ENCODE peak calls at places on chromosomes 5 and 9, in nine cellular contexts. One of them, this sample, is unnamed.
A peak's percentile ranks its signal among the peaks of the same experiment; 100 is the strongest.

GRCh38 chr5:72281764-72282499 is 38.1 kb downstream of the MRPS27 start:
- DNase-seq in activated T-cell treated with anti-CD3 and anti-CD28 coated beads, Interleukin-2, amount 50 U/mL, for 4 hours: no peak
- DNase-seq in progenitor cell of endocrine pancreas: no peak
- DNase-seq in amygdala: no peak
- DNase-seq in activated T-helper 9 cell treated with anti-CD3 and anti-CD28 coated beads, Interleukin-2, amount 50 U/mL, for 16 hours: no peak
- DNase-seq in AG04450: peak; percentile 74
- DNase-seq in effector memory CD4-positive, alpha-beta T cell: no peak
- DNase-seq in lower lobe of right lung: no peak
- DNase-seq in activated CD4-positive, alpha-beta T cell treated with anti-CD3 and anti-CD28 coated beads, Interleukin-2, amount 50 U/mL, for 1 hour: no peak
- DNase-seq in this sample: peak; percentile 87

GRCh38 chr5:42848545-42848944 is 36.9 kb upstream of the SELENOP start:
- DNase-seq in effector memory CD4-positive, alpha-beta T cell: no peak
- DNase-seq in lower lobe of right lung: no peak
- DNase-seq in progenitor cell of endocrine pancreas: no peak
- DNase-seq in AG04450: no peak
- DNase-seq in activated T-cell treated with anti-CD3 and anti-CD28 coated beads, Interleukin-2, amount 50 U/mL, for 4 hours: no peak
- DNase-seq in amygdala: no peak
- DNase-seq in activated T-helper 9 cell treated with anti-CD3 and anti-CD28 coated beads, Interleukin-2, amount 50 U/mL, for 16 hours: no peak
- DNase-seq in activated CD4-positive, alpha-beta T cell treated with anti-CD3 and anti-CD28 coated beads, Interleukin-2, amount 50 U/mL, for 1 hour: no peak
- DNase-seq in this sample: no peak

GRCh38 chr5:58933891-58934628 is 351.2 kb downstream of the RAB3C start:
- DNase-seq in activated T-helper 9 cell treated with anti-CD3 and anti-CD28 coated beads, Interleukin-2, amount 50 U/mL, for 16 hours: no peak
- DNase-seq in amygdala: no peak
- DNase-seq in effector memory CD4-positive, alpha-beta T cell: no peak
- DNase-seq in progenitor cell of endocrine pancreas: no peak
- DNase-seq in activated T-cell treated with anti-CD3 and anti-CD28 coated beads, Interleukin-2, amount 50 U/mL, for 4 hours: peak; percentile 17
- DNase-seq in lower lobe of right lung: no peak
- DNase-seq in activated CD4-positive, alpha-beta T cell treated with anti-CD3 and anti-CD28 coated beads, Interleukin-2, amount 50 U/mL, for 1 hour: peak; percentile 24
- DNase-seq in AG04450: no peak
- DNase-seq in this sample: peak; percentile 48

GRCh38 chr5:31916327-31916726 is 257.8 kb downstream of the GOLPH3 start:
- DNase-seq in activated CD4-positive, alpha-beta T cell treated with anti-CD3 and anti-CD28 coated beads, Interleukin-2, amount 50 U/mL, for 1 hour: no peak
- DNase-seq in activated T-cell treated with anti-CD3 and anti-CD28 coated beads, Interleukin-2, amount 50 U/mL, for 4 hours: no peak
- DNase-seq in activated T-helper 9 cell treated with anti-CD3 and anti-CD28 coated beads, Interleukin-2, amount 50 U/mL, for 16 hours: no peak
- DNase-seq in effector memory CD4-positive, alpha-beta T cell: no peak
- DNase-seq in progenitor cell of endocrine pancreas: no peak
- DNase-seq in lower lobe of right lung: no peak
- DNase-seq in amygdala: no peak
- DNase-seq in AG04450: no peak
- DNase-seq in this sample: no peak

GRCh38 chr9:80892703-80893102 is 796.6 kb downstream of the TLE1 start:
- DNase-seq in AG04450: no peak
- DNase-seq in activated CD4-positive, alpha-beta T cell treated with anti-CD3 and anti-CD28 coated beads, Interleukin-2, amount 50 U/mL, for 1 hour: no peak
- DNase-seq in amygdala: no peak
- DNase-seq in effector memory CD4-positive, alpha-beta T cell: no peak
- DNase-seq in progenitor cell of endocrine pancreas: no peak
- DNase-seq in lower lobe of right lung: no peak
- DNase-seq in activated T-helper 9 cell treated with anti-CD3 and anti-CD28 coated beads, Interleukin-2, amount 50 U/mL, for 16 hours: no peak
- DNase-seq in activated T-cell treated with anti-CD3 and anti-CD28 coated beads, Interleukin-2, amount 50 U/mL, for 4 hours: no peak
- DNase-seq in this sample: no peak

GRCh38 chr5:131550606-131551005 is 84.4 kb downstream of the RAPGEF6 start:
- DNase-seq in activated T-cell treated with anti-CD3 and anti-CD28 coated beads, Interleukin-2, amount 50 U/mL, for 4 hours: no peak
- DNase-seq in activated CD4-positive, alpha-beta T cell treated with anti-CD3 and anti-CD28 coated beads, Interleukin-2, amount 50 U/mL, for 1 hour: no peak
- DNase-seq in amygdala: no peak
- DNase-seq in effector memory CD4-positive, alpha-beta T cell: no peak
- DNase-seq in AG04450: no peak
- DNase-seq in lower lobe of right lung: no peak
- DNase-seq in activated T-helper 9 cell treated with anti-CD3 and anti-CD28 coated beads, Interleukin-2, amount 50 U/mL, for 16 hours: no peak
- DNase-seq in progenitor cell of endocrine pancreas: no peak
- DNase-seq in this sample: no peak

GRCh38 chr9:137168907-137169763 is 716 bp downstream of the LRRC26 start:
- DNase-seq in AG04450: no peak
- DNase-seq in progenitor cell of endocrine pancreas: peak; percentile 49
- DNase-seq in activated CD4-positive, alpha-beta T cell treated with anti-CD3 and anti-CD28 coated beads, Interleukin-2, amount 50 U/mL, for 1 hour: no peak
- DNase-seq in amygdala: no peak
- DNase-seq in lower lobe of right lung: no peak
- DNase-seq in activated T-cell treated with anti-CD3 and anti-CD28 coated beads, Interleukin-2, amount 50 U/mL, for 4 hours: no peak
- DNase-seq in effector memory CD4-positive, alpha-beta T cell: no peak
- DNase-seq in activated T-helper 9 cell treated with anti-CD3 and anti-CD28 coated beads, Interleukin-2, amount 50 U/mL, for 16 hours: no peak
- DNase-seq in this sample: peak; percentile 69

GRCh38 chr5:177089825-177090641 is 3.3 kb downstream of the FGFR4 start:
- DNase-seq in activated CD4-positive, alpha-beta T cell treated with anti-CD3 and anti-CD28 coated beads, Interleukin-2, amount 50 U/mL, for 1 hour: no peak
- DNase-seq in amygdala: no peak
- DNase-seq in activated T-cell treated with anti-CD3 and anti-CD28 coated beads, Interleukin-2, amount 50 U/mL, for 4 hours: no peak
- DNase-seq in effector memory CD4-positive, alpha-beta T cell: no peak
- DNase-seq in progenitor cell of endocrine pancreas: no peak
- DNase-seq in AG04450: no peak
- DNase-seq in activated T-helper 9 cell treated with anti-CD3 and anti-CD28 coated beads, Interleukin-2, amount 50 U/mL, for 16 hours: no peak
- DNase-seq in lower lobe of right lung: no peak
- DNase-seq in this sample: no peak

GRCh38 chr5:173626501-173626812 is 10.0 kb upstream of the BOD1 start:
- DNase-seq in amygdala: peak; percentile 80
- DNase-seq in lower lobe of right lung: no peak
- DNase-seq in activated T-helper 9 cell treated with anti-CD3 and anti-CD28 coated beads, Interleukin-2, amount 50 U/mL, for 16 hours: no peak
- DNase-seq in effector memory CD4-positive, alpha-beta T cell: no peak
- DNase-seq in progenitor cell of endocrine pancreas: no peak
- DNase-seq in activated T-cell treated with anti-CD3 and anti-CD28 coated beads, Interleukin-2, amount 50 U/mL, for 4 hours: no peak
- DNase-seq in AG04450: no peak
- DNase-seq in activated CD4-positive, alpha-beta T cell treated with anti-CD3 and anti-CD28 coated beads, Interleukin-2, amount 50 U/mL, for 1 hour: no peak
- DNase-seq in this sample: no peak

GRCh38 chr5:142915840-142916424 is 145.8 kb downstream of the ARHGAP26 start:
- DNase-seq in activated T-helper 9 cell treated with anti-CD3 and anti-CD28 coated beads, Interleukin-2, amount 50 U/mL, for 16 hours: no peak
- DNase-seq in progenitor cell of endocrine pancreas: peak; percentile 31
- DNase-seq in lower lobe of right lung: no peak
- DNase-seq in activated T-cell treated with anti-CD3 and anti-CD28 coated beads, Interleukin-2, amount 50 U/mL, for 4 hours: no peak
- DNase-seq in AG04450: no peak
- DNase-seq in amygdala: no peak
- DNase-seq in activated CD4-positive, alpha-beta T cell treated with anti-CD3 and anti-CD28 coated beads, Interleukin-2, amount 50 U/mL, for 1 hour: no peak
- DNase-seq in effector memory CD4-positive, alpha-beta T cell: no peak
- DNase-seq in this sample: peak; percentile 29

GRCh38 chr9:114525505-114525904 is 20.2 kb upstream of the WHRN start:
- DNase-seq in AG04450: peak; percentile 34
- DNase-seq in progenitor cell of endocrine pancreas: no peak
- DNase-seq in effector memory CD4-positive, alpha-beta T cell: no peak
- DNase-seq in lower lobe of right lung: no peak
- DNase-seq in amygdala: no peak
- DNase-seq in activated CD4-positive, alpha-beta T cell treated with anti-CD3 and anti-CD28 coated beads, Interleukin-2, amount 50 U/mL, for 1 hour: no peak
- DNase-seq in activated T-helper 9 cell treated with anti-CD3 and anti-CD28 coated beads, Interleukin-2, amount 50 U/mL, for 16 hours: no peak
- DNase-seq in activated T-cell treated with anti-CD3 and anti-CD28 coated beads, Interleukin-2, amount 50 U/mL, for 4 hours: no peak
- DNase-seq in this sample: no peak

GRCh38 chr9:36207546-36208012 is 16.9 kb downstream of the CLTA start:
- DNase-seq in progenitor cell of endocrine pancreas: no peak
- DNase-seq in activated T-helper 9 cell treated with anti-CD3 and anti-CD28 coated beads, Interleukin-2, amount 50 U/mL, for 16 hours: no peak
- DNase-seq in AG04450: no peak
- DNase-seq in effector memory CD4-positive, alpha-beta T cell: no peak
- DNase-seq in amygdala: no peak
- DNase-seq in activated CD4-positive, alpha-beta T cell treated with anti-CD3 and anti-CD28 coated beads, Interleukin-2, amount 50 U/mL, for 1 hour: no peak
- DNase-seq in activated T-cell treated with anti-CD3 and anti-CD28 coated beads, Interleukin-2, amount 50 U/mL, for 4 hours: no peak
- DNase-seq in lower lobe of right lung: no peak
- DNase-seq in this sample: no peak

GRCh38 chr5:34738381-34738780 is 82.3 kb downstream of the RAI14 start:
- DNase-seq in activated CD4-positive, alpha-beta T cell treated with anti-CD3 and anti-CD28 coated beads, Interleukin-2, amount 50 U/mL, for 1 hour: no peak
- DNase-seq in activated T-cell treated with anti-CD3 and anti-CD28 coated beads, Interleukin-2, amount 50 U/mL, for 4 hours: no peak
- DNase-seq in activated T-helper 9 cell treated with anti-CD3 and anti-CD28 coated beads, Interleukin-2, amount 50 U/mL, for 16 hours: no peak
- DNase-seq in progenitor cell of endocrine pancreas: no peak
- DNase-seq in AG04450: no peak
- DNase-seq in lower lobe of right lung: no peak
- DNase-seq in amygdala: no peak
- DNase-seq in effector memory CD4-positive, alpha-beta T cell: no peak
- DNase-seq in this sample: no peak

GRCh38 chr9:137169764-137170460 is at the start of gene LRRC26:
- DNase-seq in activated CD4-positive, alpha-beta T cell treated with anti-CD3 and anti-CD28 coated beads, Interleukin-2, amount 50 U/mL, for 1 hour: no peak
- DNase-seq in lower lobe of right lung: no peak
- DNase-seq in effector memory CD4-positive, alpha-beta T cell: no peak
- DNase-seq in activated T-cell treated with anti-CD3 and anti-CD28 coated beads, Interleukin-2, amount 50 U/mL, for 4 hours: no peak
- DNase-seq in AG04450: no peak
- DNase-seq in activated T-helper 9 cell treated with anti-CD3 and anti-CD28 coated beads, Interleukin-2, amount 50 U/mL, for 16 hours: no peak
- DNase-seq in progenitor cell of endocrine pancreas: no peak
- DNase-seq in amygdala: no peak
- DNase-seq in this sample: no peak

GRCh38 chr9:33290994-33291397 is 680 bp downstream of the NFX1 start:
- DNase-seq in amygdala: peak; percentile 20
- DNase-seq in lower lobe of right lung: no peak
- DNase-seq in progenitor cell of endocrine pancreas: no peak
- DNase-seq in AG04450: no peak
- DNase-seq in effector memory CD4-positive, alpha-beta T cell: no peak
- DNase-seq in activated T-helper 9 cell treated with anti-CD3 and anti-CD28 coated beads, Interleukin-2, amount 50 U/mL, for 16 hours: no peak
- DNase-seq in activated T-cell treated with anti-CD3 and anti-CD28 coated beads, Interleukin-2, amount 50 U/mL, for 4 hours: no peak
- DNase-seq in activated CD4-positive, alpha-beta T cell treated with anti-CD3 and anti-CD28 coated beads, Interleukin-2, amount 50 U/mL, for 1 hour: no peak
- DNase-seq in this sample: peak; percentile 72

GRCh38 chr9:135777623-135778177 is 75.7 kb downstream of the KCNT1 start:
- DNase-seq in progenitor cell of endocrine pancreas: no peak
- DNase-seq in activated CD4-positive, alpha-beta T cell treated with anti-CD3 and anti-CD28 coated beads, Interleukin-2, amount 50 U/mL, for 1 hour: no peak
- DNase-seq in AG04450: no peak
- DNase-seq in lower lobe of right lung: no peak
- DNase-seq in effector memory CD4-positive, alpha-beta T cell: no peak
- DNase-seq in activated T-helper 9 cell treated with anti-CD3 and anti-CD28 coated beads, Interleukin-2, amount 50 U/mL, for 16 hours: no peak
- DNase-seq in activated T-cell treated with anti-CD3 and anti-CD28 coated beads, Interleukin-2, amount 50 U/mL, for 4 hours: no peak
- DNase-seq in amygdala: no peak
- DNase-seq in this sample: no peak

GRCh38 chr5:95731571-95732554 is 727 bp downstream of the RHOBTB3 start:
- DNase-seq in progenitor cell of endocrine pancreas: peak; percentile 44
- DNase-seq in effector memory CD4-positive, alpha-beta T cell: no peak
- DNase-seq in activated T-cell treated with anti-CD3 and anti-CD28 coated beads, Interleukin-2, amount 50 U/mL, for 4 hours: peak; percentile 10
- DNase-seq in amygdala: no peak
- DNase-seq in activated T-helper 9 cell treated with anti-CD3 and anti-CD28 coated beads, Interleukin-2, amount 50 U/mL, for 16 hours: peak; percentile 4
- DNase-seq in lower lobe of right lung: peak; percentile 69
- DNase-seq in AG04450: no peak
- DNase-seq in activated CD4-positive, alpha-beta T cell treated with anti-CD3 and anti-CD28 coated beads, Interleukin-2, amount 50 U/mL, for 1 hour: peak; percentile 27
- DNase-seq in this sample: peak; percentile 53

GRCh38 chr5:4295663-4296339 is 700.2 kb downstream of the IRX1 start:
- DNase-seq in AG04450: no peak
- DNase-seq in lower lobe of right lung: no peak
- DNase-seq in activated T-cell treated with anti-CD3 and anti-CD28 coated beads, Interleukin-2, amount 50 U/mL, for 4 hours: no peak
- DNase-seq in activated T-helper 9 cell treated with anti-CD3 and anti-CD28 coated beads, Interleukin-2, amount 50 U/mL, for 16 hours: no peak
- DNase-seq in activated CD4-positive, alpha-beta T cell treated with anti-CD3 and anti-CD28 coated beads, Interleukin-2, amount 50 U/mL, for 1 hour: no peak
- DNase-seq in amygdala: peak; percentile 2
- DNase-seq in progenitor cell of endocrine pancreas: peak; percentile 50
- DNase-seq in effector memory CD4-positive, alpha-beta T cell: no peak
- DNase-seq in this sample: peak; percentile 3

GRCh38 chr5:53991942-53992341 is 318.4 kb downstream of the ARL15 start:
- DNase-seq in amygdala: no peak
- DNase-seq in activated T-cell treated with anti-CD3 and anti-CD28 coated beads, Interleukin-2, amount 50 U/mL, for 4 hours: no peak
- DNase-seq in AG04450: no peak
- DNase-seq in progenitor cell of endocrine pancreas: no peak
- DNase-seq in activated T-helper 9 cell treated with anti-CD3 and anti-CD28 coated beads, Interleukin-2, amount 50 U/mL, for 16 hours: no peak
- DNase-seq in activated CD4-positive, alpha-beta T cell treated with anti-CD3 and anti-CD28 coated beads, Interleukin-2, amount 50 U/mL, for 1 hour: no peak
- DNase-seq in effector memory CD4-positive, alpha-beta T cell: no peak
- DNase-seq in lower lobe of right lung: no peak
- DNase-seq in this sample: peak; percentile 48

GRCh38 chr5:45038366-45038987 is 229.7 kb downstream of the MRPS30 start:
- DNase-seq in activated T-cell treated with anti-CD3 and anti-CD28 coated beads, Interleukin-2, amount 50 U/mL, for 4 hours: no peak
- DNase-seq in amygdala: no peak
- DNase-seq in progenitor cell of endocrine pancreas: no peak
- DNase-seq in AG04450: no peak
- DNase-seq in activated T-helper 9 cell treated with anti-CD3 and anti-CD28 coated beads, Interleukin-2, amount 50 U/mL, for 16 hours: no peak
- DNase-seq in lower lobe of right lung: no peak
- DNase-seq in effector memory CD4-positive, alpha-beta T cell: no peak
- DNase-seq in activated CD4-positive, alpha-beta T cell treated with anti-CD3 and anti-CD28 coated beads, Interleukin-2, amount 50 U/mL, for 1 hour: no peak
- DNase-seq in this sample: peak; percentile 75

GRCh38 chr9:28941856-28942255 is 1368.6 kb upstream of the C9orf72 start:
- DNase-seq in activated T-cell treated with anti-CD3 and anti-CD28 coated beads, Interleukin-2, amount 50 U/mL, for 4 hours: no peak
- DNase-seq in effector memory CD4-positive, alpha-beta T cell: no peak
- DNase-seq in AG04450: no peak
- DNase-seq in lower lobe of right lung: no peak
- DNase-seq in amygdala: no peak
- DNase-seq in activated T-helper 9 cell treated with anti-CD3 and anti-CD28 coated beads, Interleukin-2, amount 50 U/mL, for 16 hours: no peak
- DNase-seq in progenitor cell of endocrine pancreas: no peak
- DNase-seq in activated CD4-positive, alpha-beta T cell treated with anti-CD3 and anti-CD28 coated beads, Interleukin-2, amount 50 U/mL, for 1 hour: no peak
- DNase-seq in this sample: no peak

GRCh38 chr9:78860806-78861475 is 564.0 kb downstream of the PSAT1 start:
- DNase-seq in AG04450: no peak
- DNase-seq in activated T-cell treated with anti-CD3 and anti-CD28 coated beads, Interleukin-2, amount 50 U/mL, for 4 hours: no peak
- DNase-seq in effector memory CD4-positive, alpha-beta T cell: no peak
- DNase-seq in lower lobe of right lung: no peak
- DNase-seq in activated T-helper 9 cell treated with anti-CD3 and anti-CD28 coated beads, Interleukin-2, amount 50 U/mL, for 16 hours: no peak
- DNase-seq in amygdala: no peak
- DNase-seq in progenitor cell of endocrine pancreas: no peak
- DNase-seq in activated CD4-positive, alpha-beta T cell treated with anti-CD3 and anti-CD28 coated beads, Interleukin-2, amount 50 U/mL, for 1 hour: no peak
- DNase-seq in this sample: no peak

GRCh38 chr5:9905661-9906060 is 275.5 kb upstream of the TAS2R1 start:
- DNase-seq in effector memory CD4-positive, alpha-beta T cell: no peak
- DNase-seq in activated CD4-positive, alpha-beta T cell treated with anti-CD3 and anti-CD28 coated beads, Interleukin-2, amount 50 U/mL, for 1 hour: no peak
- DNase-seq in activated T-cell treated with anti-CD3 and anti-CD28 coated beads, Interleukin-2, amount 50 U/mL, for 4 hours: no peak
- DNase-seq in activated T-helper 9 cell treated with anti-CD3 and anti-CD28 coated beads, Interleukin-2, amount 50 U/mL, for 16 hours: no peak
- DNase-seq in lower lobe of right lung: no peak
- DNase-seq in amygdala: no peak
- DNase-seq in progenitor cell of endocrine pancreas: no peak
- DNase-seq in AG04450: no peak
- DNase-seq in this sample: no peak

GRCh38 chr9:130173462-130173876 is 1.3 kb downstream of the NCS1 start:
- DNase-seq in amygdala: no peak
- DNase-seq in activated T-cell treated with anti-CD3 and anti-CD28 coated beads, Interleukin-2, amount 50 U/mL, for 4 hours: no peak
- DNase-seq in activated CD4-positive, alpha-beta T cell treated with anti-CD3 and anti-CD28 coated beads, Interleukin-2, amount 50 U/mL, for 1 hour: no peak
- DNase-seq in effector memory CD4-positive, alpha-beta T cell: no peak
- DNase-seq in activated T-helper 9 cell treated with anti-CD3 and anti-CD28 coated beads, Interleukin-2, amount 50 U/mL, for 16 hours: no peak
- DNase-seq in AG04450: no peak
- DNase-seq in progenitor cell of endocrine pancreas: no peak
- DNase-seq in lower lobe of right lung: no peak
- DNase-seq in this sample: no peak

GRCh38 chr5:168362097-168362885 is 70.8 kb downstream of the WWC1 start:
- DNase-seq in lower lobe of right lung: no peak
- DNase-seq in effector memory CD4-positive, alpha-beta T cell: no peak
- DNase-seq in AG04450: no peak
- DNase-seq in activated T-helper 9 cell treated with anti-CD3 and anti-CD28 coated beads, Interleukin-2, amount 50 U/mL, for 16 hours: no peak
- DNase-seq in progenitor cell of endocrine pancreas: no peak
- DNase-seq in activated T-cell treated with anti-CD3 and anti-CD28 coated beads, Interleukin-2, amount 50 U/mL, for 4 hours: no peak
- DNase-seq in amygdala: no peak
- DNase-seq in activated CD4-positive, alpha-beta T cell treated with anti-CD3 and anti-CD28 coated beads, Interleukin-2, amount 50 U/mL, for 1 hour: no peak
- DNase-seq in this sample: no peak

GRCh38 chr9:113876806-113877236 is 712 bp downstream of the ZNF618 start:
- DNase-seq in activated CD4-positive, alpha-beta T cell treated with anti-CD3 and anti-CD28 coated beads, Interleukin-2, amount 50 U/mL, for 1 hour: no peak
- DNase-seq in effector memory CD4-positive, alpha-beta T cell: no peak
- DNase-seq in AG04450: no peak
- DNase-seq in amygdala: no peak
- DNase-seq in activated T-helper 9 cell treated with anti-CD3 and anti-CD28 coated beads, Interleukin-2, amount 50 U/mL, for 16 hours: no peak
- DNase-seq in lower lobe of right lung: no peak
- DNase-seq in activated T-cell treated with anti-CD3 and anti-CD28 coated beads, Interleukin-2, amount 50 U/mL, for 4 hours: no peak
- DNase-seq in progenitor cell of endocrine pancreas: no peak
- DNase-seq in this sample: peak; percentile 45

GRCh38 chr5:5688925-5689310 is 266.4 kb downstream of the ICE1 start:
- DNase-seq in AG04450: no peak
- DNase-seq in lower lobe of right lung: no peak
- DNase-seq in activated T-cell treated with anti-CD3 and anti-CD28 coated beads, Interleukin-2, amount 50 U/mL, for 4 hours: no peak
- DNase-seq in amygdala: no peak
- DNase-seq in progenitor cell of endocrine pancreas: no peak
- DNase-seq in activated T-helper 9 cell treated with anti-CD3 and anti-CD28 coated beads, Interleukin-2, amount 50 U/mL, for 16 hours: no peak
- DNase-seq in activated CD4-positive, alpha-beta T cell treated with anti-CD3 and anti-CD28 coated beads, Interleukin-2, amount 50 U/mL, for 1 hour: no peak
- DNase-seq in effector memory CD4-positive, alpha-beta T cell: no peak
- DNase-seq in this sample: no peak

GRCh38 chr5:157252741-157253465 is 13.0 kb upstream of the CYFIP2 start:
- DNase-seq in lower lobe of right lung: no peak
- DNase-seq in amygdala: no peak
- DNase-seq in activated T-cell treated with anti-CD3 and anti-CD28 coated beads, Interleukin-2, amount 50 U/mL, for 4 hours: peak; percentile 44
- DNase-seq in activated CD4-positive, alpha-beta T cell treated with anti-CD3 and anti-CD28 coated beads, Interleukin-2, amount 50 U/mL, for 1 hour: peak; percentile 51
- DNase-seq in progenitor cell of endocrine pancreas: no peak
- DNase-seq in AG04450: no peak
- DNase-seq in activated T-helper 9 cell treated with anti-CD3 and anti-CD28 coated beads, Interleukin-2, amount 50 U/mL, for 16 hours: no peak
- DNase-seq in effector memory CD4-positive, alpha-beta T cell: peak; percentile 52
- DNase-seq in this sample: no peak